ENCODE peak calls at places on chromosomes 6 and 20, in seven cellular contexts. I, H, P, O, D, K and T are unnamed samples.

GRCh38 chr6:38033442-38033982 is 214.0 kb downstream of the ZFAND3 start:
- DNase-seq in K (no peak), P (no peak), D (no peak), I (no peak), O (no peak), H (no peak), T (no peak)

GRCh38 chr6:1962201-1962600 is 283.2 kb downstream of the GMDS start:
- DNase-seq in H (no peak), I (no peak), K (no peak), P (no peak), D (no peak), O (peak), T (no peak)

GRCh38 chr6:31652925-31653724 is 664 bp upstream of the BAG6 start:
- DNase-seq in H (no peak), O (peak), K (peak), I (peak), D (no peak), P (no peak), T (peak)

GRCh38 chr6:125316621-125317020 is 14.9 kb upstream of the HDDC2 start:
- DNase-seq in P (no peak), I (no peak), D (no peak), H (peak), O (no peak), K (no peak), T (no peak)

GRCh38 chr6:48036316-48036715 is 74.7 kb downstream of the PTCHD4 start:
- DNase-seq in H (peak), I (no peak), P (no peak), D (no peak), K (no peak), O (peak), T (no peak)

GRCh38 chr6:113733386-113733785 is 123.8 kb upstream of the MARCKS start:
- DNase-seq in D (no peak), P (no peak), I (no peak), H (no peak), K (no peak), O (peak), T (no peak)

GRCh38 chr6:74479960-74480359 is 725.9 kb downstream of the COL12A1 start:
- DNase-seq in D (no peak), P (no peak), O (no peak), I (no peak), K (no peak), H (no peak), T (no peak)

GRCh38 chr6:136859430-136859829 is 37.0 kb downstream of the PEX7 start:
- DNase-seq in D (no peak), K (no peak), P (no peak), I (no peak), H (no peak), O (no peak), T (no peak)

GRCh38 chr6:158662607-158663464 is 13.0 kb downstream of the SYTL3 start:
- DNase-seq in H (peak), K (no peak), I (no peak), O (no peak), P (no peak), D (no peak), T (no peak)

GRCh38 chr6:21270501-21271290 is 322.9 kb upstream of the SOX4 start:
- DNase-seq in H (peak), O (no peak), P (no peak), I (no peak), K (no peak), D (no peak), T (no peak)

GRCh38 chr6:119310486-119311036 is 39.0 kb downstream of the MAN1A1 start:
- DNase-seq in I (no peak), P (no peak), O (no peak), K (no peak), D (peak), H (peak), T (no peak)

GRCh38 chr20:58587467-58587866 is 63.6 kb upstream of the STX16 start:
- DNase-seq in P (no peak), K (no peak), H (no peak), D (no peak), I (no peak), O (no peak), T (no peak)

GRCh38 chr6:142009647-142010046 is 123.1 kb upstream of the GJE1 start:
- DNase-seq in H (peak), D (no peak), K (no peak), O (no peak), P (no peak), I (no peak), T (no peak)

DNA sequence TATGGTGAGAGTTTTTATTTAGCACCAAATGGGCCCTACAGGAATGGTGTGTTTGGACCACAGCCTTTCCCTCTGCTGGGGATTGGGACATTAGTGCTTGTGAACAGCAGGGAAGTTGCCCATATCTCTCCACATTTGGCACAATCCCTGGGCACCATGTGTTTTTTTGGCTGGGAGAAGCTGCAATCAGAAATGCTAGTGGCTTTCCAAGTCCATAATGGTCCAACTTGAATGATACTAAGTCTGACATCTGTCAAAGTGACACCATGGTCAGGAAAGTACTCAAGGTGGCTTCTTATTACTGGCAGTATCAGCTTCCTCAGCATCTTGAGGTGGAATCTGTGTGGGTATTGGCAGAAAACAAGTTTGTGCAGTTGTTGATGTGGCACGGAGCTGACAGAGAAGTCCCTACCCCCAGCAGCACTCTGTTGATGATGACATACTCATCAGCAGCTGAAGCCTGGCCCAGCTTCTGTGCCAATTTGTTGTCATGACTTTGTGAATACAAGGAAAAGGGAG is 53.0 kb downstream of the SASH1 start:
- DNase-seq in K (no peak), H (no peak), D (peak), O (peak), I (no peak), P (no peak), T (no peak)
- H3K27ac ChIP-seq in K (peak), H (no peak), D (peak), O (peak), I (no peak), P (no peak), T (no peak)

DNA sequence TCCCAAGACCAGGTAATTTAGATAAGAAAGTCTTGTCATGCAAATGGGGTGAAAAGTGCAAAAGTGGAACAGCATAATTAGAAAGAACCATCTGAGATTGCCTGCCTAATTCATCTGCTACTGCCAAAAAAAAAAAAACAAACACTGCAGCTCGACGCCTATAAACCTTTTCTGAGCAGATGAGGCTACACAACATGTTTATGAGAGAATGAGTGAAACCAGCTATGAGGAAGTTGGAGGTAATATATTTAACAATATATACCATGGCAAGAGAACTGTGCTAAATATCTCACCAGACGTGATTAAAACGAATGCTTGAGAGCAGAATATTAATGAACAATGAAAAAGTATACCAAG is 50.0 kb downstream of the LAMA4 start:
- DNase-seq in D (no peak), H (no peak), P (no peak), K (no peak), I (no peak), O (peak), T (no peak)
- H3K27ac ChIP-seq in D (peak), H (no peak), P (no peak), K (no peak), I (no peak), O (peak), T (no peak)

DNA sequence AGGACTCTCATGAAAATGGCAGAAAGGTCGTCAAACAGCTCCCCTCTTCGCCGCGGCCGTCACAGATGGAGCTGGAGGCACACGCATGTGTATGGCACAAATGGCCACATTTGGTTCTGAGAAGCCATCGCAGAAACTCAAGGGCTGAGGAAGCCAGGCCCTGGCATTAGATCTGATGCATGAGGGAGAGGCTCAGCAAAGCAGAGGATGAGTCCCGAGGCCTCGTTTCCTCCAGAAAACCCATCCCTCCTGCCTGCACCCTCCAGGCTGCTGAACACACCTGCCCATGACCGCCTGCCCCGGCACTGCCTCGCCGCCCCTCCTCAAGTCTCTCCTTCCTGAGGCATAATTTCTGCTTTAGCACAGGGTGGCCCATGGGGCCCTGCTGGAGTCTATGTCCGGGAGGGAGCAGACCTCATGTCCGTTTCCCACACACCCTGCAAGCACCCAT is 240.3 kb downstream of the DLL1 start:
- DNase-seq in P (no peak), I (no peak), D (no peak), O (no peak), H (no peak), K (no peak), T (no peak)
- H3K27ac ChIP-seq in P (no peak), I (peak), D (no peak), O (no peak), H (no peak), K (peak), T (no peak)

GRCh38 chr20:1333462-1334369 is 4.8 kb upstream of the SDCBP2 start:
- DNase-seq in K (no peak), D (no peak), H (no peak), P (no peak), I (no peak), O (no peak), T (no peak)
- H3K27ac ChIP-seq in K (no peak), D (peak), H (no peak), P (no peak), I (peak), O (no peak), T (no peak)

GRCh38 chr20:49785851-49786174 is 26.8 kb upstream of the SLC9A8 start:
- DNase-seq in I (no peak), D (no peak), H (no peak), P (no peak), O (no peak), K (no peak), T (no peak)

GRCh38 chr20:49785149-49785850 is 27.3 kb upstream of the SLC9A8 start:
- DNase-seq in I (no peak), O (no peak), H (no peak), K (no peak), D (no peak), P (no peak), T (no peak)

GRCh38 chr20:49787371-49788357 is 25.0 kb upstream of the SLC9A8 start:
- DNase-seq in I (no peak), K (no peak), O (no peak), D (no peak), H (no peak), P (no peak), T (no peak)

GRCh38 chr20:49786671-49787370 is 25.8 kb upstream of the SLC9A8 start:
- DNase-seq in K (no peak), D (peak), H (peak), P (no peak), I (peak), O (peak), T (no peak)

GRCh38 chr20:49786226-49786625 is 26.4 kb upstream of the SLC9A8 start:
- DNase-seq in O (no peak), I (no peak), D (no peak), K (no peak), P (no peak), H (no peak), T (no peak)
- H3K27ac ChIP-seq in O (no peak), I (no peak), D (no peak), K (peak), P (no peak), H (no peak), T (no peak)

GRCh38 chr6:134662077-134662476 is 287.8 kb downstream of the ALDH8A1 start:
- DNase-seq in D (no peak), I (no peak), K (no peak), P (no peak), H (no peak), O (no peak), T (no peak)

GRCh38 chr6:134663800-134664535 is 285.9 kb downstream of the ALDH8A1 start:
- DNase-seq in I (no peak), K (no peak), H (no peak), P (no peak), D (no peak), O (no peak), T (no peak)

GRCh38 chr6:134666174-134666573 is 283.7 kb downstream of the ALDH8A1 start:
- DNase-seq in K (no peak), D (no peak), P (no peak), I (no peak), O (no peak), H (no peak), T (no peak)

GRCh38 chr6:134665029-134665723 is 284.7 kb downstream of the ALDH8A1 start:
- DNase-seq in K (peak), P (no peak), D (no peak), I (no peak), H (no peak), O (no peak), T (no peak)

DNA sequence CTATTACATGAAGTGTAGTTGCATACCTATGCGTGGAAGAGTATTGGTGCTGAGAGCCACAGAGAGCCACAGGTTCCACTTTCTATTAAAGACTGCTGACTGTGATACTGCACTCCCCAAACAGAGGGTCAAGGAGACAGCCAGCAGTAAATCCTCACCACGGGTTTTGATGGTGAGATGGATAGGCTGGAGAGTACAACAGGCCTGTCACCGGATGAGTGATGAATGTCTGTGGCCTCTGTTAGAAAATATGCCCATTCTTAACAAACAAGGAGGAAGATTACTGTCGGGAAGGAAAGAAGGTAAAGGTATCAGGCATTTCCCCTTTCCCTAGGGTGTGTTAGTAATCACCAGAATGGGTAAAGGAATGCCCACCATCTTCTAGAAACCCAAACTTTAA is 286.5 kb downstream of the ALDH8A1 start:
- DNase-seq in K (no peak), D (no peak), H (no peak), P (no peak), I (no peak), O (no peak), T (no peak)
- H3K27ac ChIP-seq in K (no peak), D (no peak), H (no peak), P (no peak), I (no peak), O (no peak), T (no peak)

DNA sequence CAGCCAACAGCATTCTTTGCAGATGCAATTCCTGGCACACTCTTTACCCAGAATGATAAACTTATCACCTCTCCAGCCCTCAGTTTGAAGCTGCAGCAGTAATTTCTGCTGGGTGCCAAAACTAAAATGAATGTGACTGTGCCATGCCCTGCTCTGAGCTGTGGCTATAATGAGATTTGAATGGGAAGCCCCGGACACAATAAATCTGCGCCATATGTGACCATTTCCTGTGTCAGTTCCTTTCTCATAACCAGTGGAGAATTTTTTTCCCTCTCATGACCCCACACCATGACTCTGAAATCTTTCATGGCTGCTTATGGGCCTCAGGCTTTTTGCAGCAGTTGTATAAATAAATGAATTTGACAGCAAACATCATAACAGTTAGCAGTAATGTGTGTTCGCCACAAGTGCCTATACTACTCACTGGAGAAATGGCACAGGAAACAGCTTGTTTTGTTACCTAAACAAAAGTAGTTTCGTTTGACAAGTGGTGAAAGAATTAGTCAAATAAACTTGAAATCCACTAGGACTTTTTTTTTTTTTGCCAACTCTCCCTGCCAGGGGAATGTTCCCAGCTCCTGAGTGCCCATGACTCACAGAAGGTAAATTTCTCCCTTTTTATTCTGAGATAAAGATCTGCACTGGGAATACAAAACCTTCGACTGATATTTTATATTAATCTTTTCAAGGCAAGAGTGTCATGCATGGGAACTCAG is 408.4 kb downstream of the PKHD1 start:
- DNase-seq in D (no peak), K (no peak), P (no peak), O (no peak), I (peak), H (no peak), T (no peak)
- H3K27ac ChIP-seq in D (no peak), K (no peak), P (no peak), O (no peak), I (no peak), H (no peak), T (no peak)